ENCODE peak calls at places on chromosome 2, in six cellular contexts. U, K, I, J, V and S are unnamed samples.

GRCh38 chr2:167292430-167293171 is 404.3 kb downstream of the XIRP2 start:
- DNase-seq in U (peak), K (peak), I (peak), J (no peak), V (peak), S (peak)

GRCh38 chr2:21175895-21176646 is 52.3 kb downstream of the TDRD15 start:
- DNase-seq in U (no peak), K (no peak), I (peak), J (no peak), V (no peak), S (no peak)

GRCh38 chr2:33375054-33375453 is 101.4 kb upstream of the RASGRP3 start:
- DNase-seq in U (no peak), K (no peak), I (peak), J (no peak), V (no peak), S (no peak)

GRCh38 chr2:234951386-234952269 is at the start of gene SH3BP4:
- DNase-seq in U (peak), K (peak), I (peak), J (no peak), V (no peak), S (peak)

GRCh38 chr2:25098558-25099486 is 56.9 kb downstream of the EFR3B start:
- DNase-seq in U (no peak), K (no peak), I (peak), J (no peak), V (no peak), S (no peak)

GRCh38 chr2:101518470-101519172 is 43.7 kb upstream of the RFX8 start:
- DNase-seq in U (peak), K (peak), I (peak), J (no peak), V (no peak), S (peak)

GRCh38 chr2:228545749-228546148 is 364.3 kb upstream of the SPHKAP start:
- DNase-seq in U (no peak), K (no peak), I (peak), J (no peak), V (no peak), S (no peak)

GRCh38 chr2:218829868-218830451 is 1.6 kb downstream of the PRKAG3 start:
- DNase-seq in U (peak), K (no peak), I (no peak), J (no peak), V (no peak), S (no peak)

GRCh38 chr2:144950874-144951560 is 431.1 kb upstream of the ZEB2 start:
- DNase-seq in U (no peak), K (no peak), I (peak), J (no peak), V (no peak), S (no peak)

GRCh38 chr2:149129433-149129832 is 90.9 kb downstream of the LYPD6B start:
- DNase-seq in U (no peak), K (no peak), I (peak), J (no peak), V (no peak), S (no peak)

GRCh38 chr2:217797661-217798069 is 205.1 kb downstream of the TNS1 start:
- DNase-seq in U (no peak), K (no peak), I (peak), J (no peak), V (no peak), S (peak)

GRCh38 chr2:164617466-164617865 is 3.8 kb downstream of the GRB14 start:
- DNase-seq in U (no peak), K (no peak), I (peak), J (no peak), V (no peak), S (no peak)

GRCh38 chr2:79887747-79888374 is 375.0 kb downstream of the CTNNA2 start:
- DNase-seq in U (peak), K (peak), I (peak), J (no peak), V (no peak), S (no peak)

GRCh38 chr2:74507926-74508520 is 528 bp upstream of the PCGF1 start:
- DNase-seq in U (peak), K (peak), I (peak), J (no peak), V (no peak), S (no peak)

GRCh38 chr2:137770161-137770560 is 194.1 kb upstream of the HNMT start:
- DNase-seq in U (no peak), K (no peak), I (no peak), J (no peak), V (no peak), S (no peak)

GRCh38 chr2:160157861-160158813 is 41.9 kb downstream of the ITGB6 start:
- DNase-seq in U (no peak), K (no peak), I (peak), J (no peak), V (no peak), S (no peak)

GRCh38 chr2:182522428-182522896 is 95.6 kb upstream of the PDE1A start:
- DNase-seq in U (no peak), K (no peak), I (peak), J (no peak), V (no peak), S (no peak)

GRCh38 chr2:240568678-240569522 is 616 bp downstream of the RNPEPL1 start:
- DNase-seq in U (peak), K (no peak), I (peak), J (peak), V (no peak), S (peak)

GRCh38 chr2:156687126-156687525 is 250.9 kb downstream of the GPD2 start:
- DNase-seq in U (no peak), K (no peak), I (no peak), J (no peak), V (no peak), S (no peak)

GRCh38 chr2:151907286-151907932 is 79.2 kb upstream of the ARL5A start:
- DNase-seq in U (no peak), K (no peak), I (no peak), J (no peak), V (no peak), S (no peak)

GRCh38 chr2:97645112-97645699 is 656 bp upstream of the COX5B start:
- DNase-seq in U (no peak), K (no peak), I (peak), J (no peak), V (no peak), S (no peak)

GRCh38 chr2:220662415-220662814 is 909.7 kb downstream of the EPHA4 start:
- DNase-seq in U (no peak), K (no peak), I (no peak), J (no peak), V (no peak), S (no peak)

GRCh38 chr2:120825370-120826259 is 89.9 kb downstream of the GLI2 start:
- DNase-seq in U (peak), K (no peak), I (peak), J (no peak), V (no peak), S (no peak)

GRCh38 chr2:44932079-44932478 is 9.4 kb upstream of the SIX3 start:
- DNase-seq in U (no peak), K (no peak), I (no peak), J (no peak), V (no peak), S (no peak)

GRCh38 chr2:148721991-148722777 is 77.6 kb downstream of the EPC2 start:
- DNase-seq in U (no peak), K (no peak), I (peak), J (no peak), V (no peak), S (no peak)